ENCODE peak calls at places on chromosomes 13 and 19, in six cellular contexts. Z is activated T-cell treated with anti-CD3 and anti-CD28 coated beads, Interleukin-2, amount 50 U/mL, for 72 hours; X is fibroblast of lung; G is HCT116; R is A673; S is activated gamma-delta T cell treated with Interleukin-2 at 50 U/mL for 16 hours. U is an unnamed sample.

GRCh38 chr13:32315255-32316029 is at the start of the genes BRCA2 and ZAR1L:
- DNase-seq in Z (peak), X (peak), G (peak), R (peak), S (peak), U (peak)

GRCh38 chr13:40272776-40273139 is 393.7 kb downstream of the FOXO1 start:
- DNase-seq in Z (no peak), X (peak), G (no peak), R (no peak), S (no peak), U (no peak)

GRCh38 chr13:99965329-99966000 is 6.1 kb downstream of the ZIC5 start:
- DNase-seq in Z (no peak), X (no peak), G (no peak), R (no peak), S (no peak), U (no peak)

GRCh38 chr19:32917612-32917996 is 48.0 kb upstream of the SLC7A9 start:
- DNase-seq in Z (no peak), X (no peak), G (no peak), R (no peak), S (no peak), U (no peak)

GRCh38 chr13:111906816-111907215 is 160.1 kb upstream of the SOX1 start:
- DNase-seq in Z (no peak), X (no peak), G (no peak), R (no peak), S (no peak), U (no peak)

GRCh38 chr13:98449273-98449672 is 127.6 kb downstream of the STK24 start:
- DNase-seq in Z (no peak), X (no peak), G (no peak), R (no peak), S (no peak), U (no peak)

GRCh38 chr19:10625003-10625761 is at the start of gene SLC44A2:
- DNase-seq in Z (no peak), X (peak), G (peak), R (no peak), S (no peak), U (no peak)

GRCh38 chr19:18440421-18440877 is 2.5 kb upstream of the ISYNA1 start:
- DNase-seq in Z (peak), X (no peak), G (no peak), R (peak), S (no peak), U (no peak)

GRCh38 chr19:10510301-10510802 is 6.9 kb downstream of the S1PR5 start:
- DNase-seq in Z (peak), X (no peak), G (no peak), R (peak), S (peak), U (no peak)

GRCh38 chr13:38687246-38688229 is 661 bp downstream of the FREM2 start:
- DNase-seq in Z (no peak), X (peak), G (no peak), R (peak), S (no peak), U (no peak)

GRCh38 chr19:2070436-2070827 is 19.4 kb upstream of the MKNK2 start:
- DNase-seq in Z (no peak), X (no peak), G (no peak), R (no peak), S (no peak), U (no peak)

GRCh38 chr13:74063533-74064100 is 70.6 kb downstream of the KLF12 start:
- DNase-seq in Z (no peak), X (no peak), G (no peak), R (no peak), S (no peak), U (no peak)

GRCh38 chr19:1251233-1251502 is 2.8 kb downstream of the MIDN start:
- DNase-seq in Z (no peak), X (peak), G (no peak), R (peak), S (no peak), U (no peak)

GRCh38 chr13:38382946-38383345 is 33.3 kb downstream of the UFM1 start:
- DNase-seq in Z (no peak), X (no peak), G (no peak), R (no peak), S (no peak), U (no peak)

GRCh38 chr13:51064753-51065152 is 46.3 kb downstream of the C13orf42 start:
- DNase-seq in Z (no peak), X (no peak), G (no peak), R (no peak), S (no peak), U (no peak)

GRCh38 chr13:63901630-63902029 is 2486.0 kb upstream of the PCDH20 start:
- DNase-seq in Z (no peak), X (no peak), G (no peak), R (peak), S (no peak), U (no peak)

GRCh38 chr13:31775686-31776085 is 36.4 kb downstream of the RXFP2 start:
- DNase-seq in Z (no peak), X (no peak), G (no peak), R (no peak), S (no peak), U (no peak)

GRCh38 chr19:55149078-55150003 is at the start of gene TNNT1:
- DNase-seq in Z (no peak), X (no peak), G (no peak), R (peak), S (no peak), U (no peak)

GRCh38 chr19:44653977-44654784 is 10.5 kb downstream of the PVR start:
- DNase-seq in Z (peak), X (peak), G (no peak), R (peak), S (peak), U (peak)

GRCh38 chr19:49136771-49137171 is 17.4 kb downstream of the PPFIA3 start:
- DNase-seq in Z (no peak), X (peak), G (no peak), R (no peak), S (no peak), U (no peak)

GRCh38 chr19:3275583-3276340 is 51.3 kb downstream of the CELF5 start:
- DNase-seq in Z (peak), X (peak), G (peak), R (peak), S (peak), U (peak)

GRCh38 chr19:7456964-7457541 is 31.8 kb downstream of the PEX11G start:
- DNase-seq in Z (no peak), X (no peak), G (peak), R (no peak), S (no peak), U (no peak)

GRCh38 chr13:21676611-21677021 is 5.7 kb downstream of the FGF9 start:
- DNase-seq in Z (peak), X (no peak), G (no peak), R (no peak), S (no peak), U (no peak)

GRCh38 chr19:40274585-40275544 is 10.3 kb downstream of the AKT2 start:
- DNase-seq in Z (peak), X (no peak), G (no peak), R (no peak), S (peak), U (no peak)

GRCh38 chr13:48304132-48304876 is 753 bp downstream of the RB1 start:
- DNase-seq in Z (peak), X (peak), G (no peak), R (peak), S (no peak), U (no peak)

GRCh38 chr19:18300930-18301717 is 19.7 kb upstream of the JUND start:
- DNase-seq in Z (no peak), X (peak), G (no peak), R (no peak), S (no peak), U (no peak)

GRCh38 chr13:57630661-57631606 is 610 bp upstream of the PCDH17 start:
- DNase-seq in Z (no peak), X (peak), G (no peak), R (peak), S (no peak), U (no peak)

GRCh38 chr13:41915096-41915495 is 45.8 kb downstream of the VWA8 start:
- DNase-seq in Z (no peak), X (peak), G (no peak), R (no peak), S (no peak), U (no peak)